ENCODE peak calls at places on chromosomes 12 and 14, in eight cellular contexts. One of them, this sample, is unnamed.

GRCh38 chr14:98751110-98751509 is 520.9 kb downstream of the BCL11B start:
- DNase-seq in lung: no peak
- DNase-seq in astrocyte of the cerebellum: no peak
- DNase-seq in AG04450: no peak
- DNase-seq in CD8-positive, alpha-beta memory T cell: no peak
- DNase-seq in brain microvascular endothelial cell: no peak
- DNase-seq in GM23338: no peak
- DNase-seq in psoas muscle: no peak
- DNase-seq in this sample: no peak

GRCh38 chr12:79327465-79327864 is 363.3 kb downstream of the PAWR start:
- DNase-seq in CD8-positive, alpha-beta memory T cell: no peak
- DNase-seq in GM23338: no peak
- DNase-seq in astrocyte of the cerebellum: no peak
- DNase-seq in lung: no peak
- DNase-seq in psoas muscle: no peak
- DNase-seq in AG04450: no peak
- DNase-seq in brain microvascular endothelial cell: no peak
- DNase-seq in this sample: no peak

GRCh38 chr12:31370645-31371620 is 45.0 kb upstream of the SINHCAF start:
- DNase-seq in CD8-positive, alpha-beta memory T cell: no peak
- DNase-seq in GM23338: peak; percentile 97
- DNase-seq in psoas muscle: no peak
- DNase-seq in brain microvascular endothelial cell: no peak
- DNase-seq in astrocyte of the cerebellum: no peak
- DNase-seq in lung: no peak
- DNase-seq in AG04450: no peak
- DNase-seq in this sample: no peak

GRCh38 chr12:3882896-3883564 is 9.8 kb upstream of the PARP11 start:
- DNase-seq in psoas muscle: no peak
- DNase-seq in brain microvascular endothelial cell: peak; percentile 8
- DNase-seq in GM23338: peak; percentile 63
- DNase-seq in lung: no peak
- DNase-seq in astrocyte of the cerebellum: no peak
- DNase-seq in AG04450: no peak
- DNase-seq in CD8-positive, alpha-beta memory T cell: no peak
- DNase-seq in this sample: no peak

GRCh38 chr12:9344540-9344939 is 136.3 kb upstream of the PZP start:
- DNase-seq in brain microvascular endothelial cell: no peak
- DNase-seq in psoas muscle: no peak
- DNase-seq in GM23338: no peak
- DNase-seq in CD8-positive, alpha-beta memory T cell: no peak
- DNase-seq in astrocyte of the cerebellum: no peak
- DNase-seq in AG04450: no peak
- DNase-seq in lung: no peak
- DNase-seq in this sample: peak; percentile 21

GRCh38 chr12:31315089-31315725 is 10.7 kb downstream of the SINHCAF start:
- DNase-seq in lung: no peak
- DNase-seq in AG04450: no peak
- DNase-seq in astrocyte of the cerebellum: no peak
- DNase-seq in brain microvascular endothelial cell: no peak
- DNase-seq in psoas muscle: no peak
- DNase-seq in CD8-positive, alpha-beta memory T cell: no peak
- DNase-seq in GM23338: no peak
- DNase-seq in this sample: no peak

GRCh38 chr14:104688755-104689619 is at the start of gene INF2:
- DNase-seq in astrocyte of the cerebellum: no peak
- DNase-seq in lung: no peak
- DNase-seq in AG04450: no peak
- DNase-seq in psoas muscle: peak; percentile 70
- DNase-seq in GM23338: peak; percentile 77
- DNase-seq in CD8-positive, alpha-beta memory T cell: no peak
- DNase-seq in brain microvascular endothelial cell: no peak
- DNase-seq in this sample: no peak

GRCh38 chr14:30759172-30760125 is 114.9 kb upstream of the COCH start:
- DNase-seq in CD8-positive, alpha-beta memory T cell: no peak
- DNase-seq in AG04450: no peak
- DNase-seq in astrocyte of the cerebellum: no peak
- DNase-seq in GM23338: no peak
- DNase-seq in psoas muscle: no peak
- DNase-seq in brain microvascular endothelial cell: no peak
- DNase-seq in lung: no peak
- DNase-seq in this sample: no peak

GRCh38 chr12:15834575-15834974 is 45.4 kb upstream of the EPS8 start:
- DNase-seq in lung: no peak
- DNase-seq in GM23338: no peak
- DNase-seq in psoas muscle: no peak
- DNase-seq in brain microvascular endothelial cell: no peak
- DNase-seq in astrocyte of the cerebellum: no peak
- DNase-seq in AG04450: no peak
- DNase-seq in CD8-positive, alpha-beta memory T cell: no peak
- DNase-seq in this sample: no peak

GRCh38 chr12:132847363-132848356 is 19.0 kb upstream of the GOLGA3 start:
- DNase-seq in brain microvascular endothelial cell: no peak
- DNase-seq in astrocyte of the cerebellum: no peak
- DNase-seq in psoas muscle: no peak
- DNase-seq in CD8-positive, alpha-beta memory T cell: peak; percentile 71
- DNase-seq in lung: no peak
- DNase-seq in GM23338: peak; percentile 93
- DNase-seq in AG04450: no peak
- DNase-seq in this sample: no peak

GRCh38 chr12:90899456-90900182 is 55.4 kb downstream of the CCER1 start:
- DNase-seq in lung: no peak
- DNase-seq in AG04450: no peak
- DNase-seq in CD8-positive, alpha-beta memory T cell: no peak
- DNase-seq in GM23338: no peak
- DNase-seq in astrocyte of the cerebellum: no peak
- DNase-seq in psoas muscle: no peak
- DNase-seq in brain microvascular endothelial cell: no peak
- DNase-seq in this sample: no peak

GRCh38 chr12:114580306-114580705 is 103.7 kb downstream of the TBX3 start:
- DNase-seq in CD8-positive, alpha-beta memory T cell: no peak
- DNase-seq in psoas muscle: no peak
- DNase-seq in GM23338: no peak
- DNase-seq in brain microvascular endothelial cell: no peak
- DNase-seq in lung: no peak
- DNase-seq in astrocyte of the cerebellum: no peak
- DNase-seq in AG04450: no peak
- DNase-seq in this sample: no peak

GRCh38 chr14:100027771-100028490 is 37.3 kb upstream of the EVL start:
- DNase-seq in AG04450: no peak
- DNase-seq in brain microvascular endothelial cell: peak; percentile 68
- DNase-seq in lung: no peak
- DNase-seq in psoas muscle: no peak
- DNase-seq in CD8-positive, alpha-beta memory T cell: no peak
- DNase-seq in astrocyte of the cerebellum: no peak
- DNase-seq in GM23338: no peak
- DNase-seq in this sample: no peak

GRCh38 chr14:60647081-60647836 is 2.0 kb downstream of the SIX1 start:
- DNase-seq in CD8-positive, alpha-beta memory T cell: no peak
- DNase-seq in GM23338: peak; percentile 75
- DNase-seq in lung: no peak
- DNase-seq in brain microvascular endothelial cell: peak; percentile 56
- DNase-seq in AG04450: no peak
- DNase-seq in psoas muscle: peak; percentile 74
- DNase-seq in astrocyte of the cerebellum: no peak
- DNase-seq in this sample: no peak

GRCh38 chr12:119804011-119804641 is 73.0 kb downstream of the CIT start:
- DNase-seq in GM23338: peak; percentile 88
- DNase-seq in brain microvascular endothelial cell: peak; percentile 66
- DNase-seq in CD8-positive, alpha-beta memory T cell: no peak
- DNase-seq in astrocyte of the cerebellum: peak; percentile 34
- DNase-seq in AG04450: no peak
- DNase-seq in psoas muscle: peak; percentile 75
- DNase-seq in lung: peak; percentile 29
- DNase-seq in this sample: no peak

GRCh38 chr14:52312872-52313492 is 1.1 kb upstream of the PTGER2 start:
- DNase-seq in GM23338: no peak
- DNase-seq in AG04450: no peak
- DNase-seq in brain microvascular endothelial cell: no peak
- DNase-seq in astrocyte of the cerebellum: no peak
- DNase-seq in lung: no peak
- DNase-seq in psoas muscle: no peak
- DNase-seq in CD8-positive, alpha-beta memory T cell: no peak
- DNase-seq in this sample: peak; percentile 58

GRCh38 chr14:52315355-52315718 is 1.2 kb downstream of the PTGER2 start:
- DNase-seq in CD8-positive, alpha-beta memory T cell: peak; percentile 29
- DNase-seq in AG04450: no peak
- DNase-seq in psoas muscle: no peak
- DNase-seq in astrocyte of the cerebellum: no peak
- DNase-seq in GM23338: peak; percentile 6
- DNase-seq in brain microvascular endothelial cell: no peak
- DNase-seq in lung: no peak
- DNase-seq in this sample: no peak

GRCh38 chr14:52313903-52314481 is at the start of gene PTGER2:
- DNase-seq in CD8-positive, alpha-beta memory T cell: peak; percentile 55
- DNase-seq in astrocyte of the cerebellum: no peak
- DNase-seq in GM23338: peak; percentile 70
- DNase-seq in brain microvascular endothelial cell: peak; percentile 88
- DNase-seq in AG04450: peak; percentile 92
- DNase-seq in lung: peak; percentile 86
- DNase-seq in psoas muscle: peak; percentile 88
- DNase-seq in this sample: peak; percentile 95

GRCh38 chr14:52313493-52313881 is 625 bp upstream of the PTGER2 start:
- DNase-seq in lung: no peak
- DNase-seq in brain microvascular endothelial cell: no peak
- DNase-seq in astrocyte of the cerebellum: no peak
- DNase-seq in CD8-positive, alpha-beta memory T cell: peak; percentile 28
- DNase-seq in GM23338: peak; percentile 11
- DNase-seq in psoas muscle: no peak
- DNase-seq in AG04450: no peak
- DNase-seq in this sample: no peak

GRCh38 chr14:52314521-52315354 is 626 bp downstream of the PTGER2 start:
- DNase-seq in psoas muscle: peak; percentile 25
- DNase-seq in GM23338: peak; percentile 56
- DNase-seq in lung: no peak
- DNase-seq in CD8-positive, alpha-beta memory T cell: peak; percentile 43
- DNase-seq in brain microvascular endothelial cell: peak; percentile 14
- DNase-seq in AG04450: no peak
- DNase-seq in astrocyte of the cerebellum: no peak
- DNase-seq in this sample: no peak
- H3K4me3 ChIP-seq in psoas muscle: peak overlapping the region; percentile 67
- H3K4me3 ChIP-seq in GM23338: peak overlapping the region; percentile 71
- H3K4me3 ChIP-seq in lung: peak overlapping the region; percentile 46
- H3K4me3 ChIP-seq in CD8-positive, alpha-beta memory T cell: peak overlapping the region; percentile 68
- H3K4me3 ChIP-seq in brain microvascular endothelial cell: peak overlapping the region; percentile 89
- H3K4me3 ChIP-seq in AG04450: peak overlapping the region; percentile 67
- H3K4me3 ChIP-seq in astrocyte of the cerebellum: peak overlapping the region; percentile 81
- H3K4me3 ChIP-seq in this sample: peak overlapping the region; percentile 93

DNA sequence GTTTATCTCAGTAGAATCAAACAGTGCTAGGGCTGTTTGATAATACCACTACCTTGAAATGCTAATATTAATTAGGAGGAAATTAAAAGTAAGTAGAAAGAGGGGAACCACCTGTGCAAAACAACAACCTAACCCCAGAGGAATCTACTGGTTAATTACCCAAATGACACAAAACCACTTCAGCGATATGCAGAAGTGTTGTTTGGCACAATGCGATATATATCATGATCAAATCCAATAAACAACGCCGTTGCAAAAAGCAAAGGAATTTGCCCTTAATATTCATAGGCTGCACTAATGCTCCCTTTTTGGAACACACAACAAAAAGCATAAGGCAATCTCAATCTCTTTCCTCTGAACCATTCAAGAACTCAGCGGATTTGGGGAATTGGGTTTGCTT is 1.6 kb downstream of the MAP4K5 start:
- DNase-seq in CD8-positive, alpha-beta memory T cell: no peak
- DNase-seq in psoas muscle: no peak
- DNase-seq in AG04450: no peak
- DNase-seq in GM23338: no peak
- DNase-seq in astrocyte of the cerebellum: no peak
- DNase-seq in brain microvascular endothelial cell: no peak
- DNase-seq in lung: no peak
- DNase-seq in this sample: no peak
- H3K4me3 ChIP-seq in CD8-positive, alpha-beta memory T cell: peak overlapping the region; percentile 40
- H3K4me3 ChIP-seq in psoas muscle: peak overlapping the region; percentile 92
- H3K4me3 ChIP-seq in AG04450: peak overlapping the region; percentile 80
- H3K4me3 ChIP-seq in GM23338: peak overlapping the region; percentile 82
- H3K4me3 ChIP-seq in astrocyte of the cerebellum: peak overlapping the region; percentile 89
- H3K4me3 ChIP-seq in brain microvascular endothelial cell: peak overlapping the region; percentile 84
- H3K4me3 ChIP-seq in lung: peak overlapping the region; percentile 30
- H3K4me3 ChIP-seq in this sample: peak overlapping the region; percentile 90

GRCh38 chr14:54528973-54529372 is 19.3 kb downstream of the CGRRF1 start:
- DNase-seq in psoas muscle: no peak
- DNase-seq in AG04450: no peak
- DNase-seq in astrocyte of the cerebellum: no peak
- DNase-seq in GM23338: no peak
- DNase-seq in CD8-positive, alpha-beta memory T cell: no peak
- DNase-seq in brain microvascular endothelial cell: no peak
- DNase-seq in lung: no peak
- DNase-seq in this sample: no peak

GRCh38 chr14:54529811-54530210 is 20.1 kb downstream of the CGRRF1 start:
- DNase-seq in psoas muscle: no peak
- DNase-seq in astrocyte of the cerebellum: peak; percentile 15
- DNase-seq in CD8-positive, alpha-beta memory T cell: no peak
- DNase-seq in brain microvascular endothelial cell: peak; percentile 63
- DNase-seq in GM23338: no peak
- DNase-seq in lung: no peak
- DNase-seq in AG04450: no peak
- DNase-seq in this sample: peak; percentile 21

GRCh38 chr14:54532111-54533012 is 22.7 kb downstream of the CGRRF1 start:
- DNase-seq in CD8-positive, alpha-beta memory T cell: no peak
- DNase-seq in psoas muscle: no peak
- DNase-seq in lung: no peak
- DNase-seq in astrocyte of the cerebellum: no peak
- DNase-seq in GM23338: no peak
- DNase-seq in AG04450: no peak
- DNase-seq in brain microvascular endothelial cell: no peak
- DNase-seq in this sample: no peak

GRCh38 chr14:54535126-54535525 is 25.4 kb downstream of the CGRRF1 start:
- DNase-seq in AG04450: no peak
- DNase-seq in GM23338: no peak
- DNase-seq in astrocyte of the cerebellum: no peak
- DNase-seq in CD8-positive, alpha-beta memory T cell: no peak
- DNase-seq in brain microvascular endothelial cell: no peak
- DNase-seq in psoas muscle: no peak
- DNase-seq in lung: no peak
- DNase-seq in this sample: no peak

GRCh38 chr14:54533100-54533499 is 23.4 kb downstream of the CGRRF1 start:
- DNase-seq in astrocyte of the cerebellum: no peak
- DNase-seq in psoas muscle: no peak
- DNase-seq in AG04450: no peak
- DNase-seq in CD8-positive, alpha-beta memory T cell: no peak
- DNase-seq in brain microvascular endothelial cell: no peak
- DNase-seq in lung: no peak
- DNase-seq in GM23338: peak; percentile 41
- DNase-seq in this sample: no peak
- H3K4me3 ChIP-seq in astrocyte of the cerebellum: no peak overlapping the region
- H3K4me3 ChIP-seq in psoas muscle: no peak overlapping the region
- H3K4me3 ChIP-seq in AG04450: no peak overlapping the region
- H3K4me3 ChIP-seq in CD8-positive, alpha-beta memory T cell: no peak overlapping the region
- H3K4me3 ChIP-seq in brain microvascular endothelial cell: no peak overlapping the region
- H3K4me3 ChIP-seq in lung: no peak overlapping the region
- H3K4me3 ChIP-seq in GM23338: no peak overlapping the region
- H3K4me3 ChIP-seq in this sample: no peak overlapping the region

DNA sequence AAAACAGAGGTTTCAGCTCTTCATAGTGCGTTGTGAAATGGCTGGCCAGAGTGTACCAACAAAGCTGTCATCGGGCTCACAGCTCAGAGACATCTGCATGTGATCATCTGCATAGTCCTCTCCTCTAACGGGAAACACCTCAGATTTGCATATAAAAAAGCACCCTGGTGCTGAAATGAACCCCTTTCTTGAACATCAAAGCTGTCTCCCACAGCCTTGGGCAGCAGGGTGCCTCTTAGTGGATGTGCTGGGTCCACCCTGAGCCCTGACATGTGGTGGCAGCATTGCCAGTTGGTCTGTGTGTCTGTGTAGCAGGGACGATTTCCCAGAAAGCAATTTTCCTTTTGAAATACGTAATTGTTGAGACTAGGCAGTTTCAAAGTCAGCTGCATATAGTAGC is 14.3 kb upstream of the PAPLN start:
- DNase-seq in CD8-positive, alpha-beta memory T cell: no peak
- DNase-seq in psoas muscle: no peak
- DNase-seq in brain microvascular endothelial cell: no peak
- DNase-seq in GM23338: no peak
- DNase-seq in lung: no peak
- DNase-seq in AG04450: no peak
- DNase-seq in astrocyte of the cerebellum: no peak
- DNase-seq in this sample: no peak
- H3K4me3 ChIP-seq in CD8-positive, alpha-beta memory T cell: no peak overlapping the region
- H3K4me3 ChIP-seq in psoas muscle: no peak overlapping the region
- H3K4me3 ChIP-seq in brain microvascular endothelial cell: no peak overlapping the region
- H3K4me3 ChIP-seq in GM23338: no peak overlapping the region
- H3K4me3 ChIP-seq in lung: no peak overlapping the region
- H3K4me3 ChIP-seq in AG04450: no peak overlapping the region
- H3K4me3 ChIP-seq in astrocyte of the cerebellum: no peak overlapping the region
- H3K4me3 ChIP-seq in this sample: no peak overlapping the region